ENCODE peak calls at places on chromosome X, in five cellular contexts. D, G, C, J and O are unnamed samples. For H3K4me1, the result is how much of the 10 kb centered on the place peaks cover.

GRCh38 chrX:134634691-134635090 is 23.6 kb downstream of the PLAC1 start:
- DNase-seq in D (no peak), G (peak), C (no peak), J (no peak), O (no peak)

GRCh38 chrX:107675823-107676555 is 47.7 kb downstream of the PRPS1 start:
- DNase-seq in D (no peak), G (peak), C (peak), J (no peak), O (no peak)

GRCh38 chrX:130144509-130144908 is 21.1 kb downstream of the AIFM1 start:
- DNase-seq in D (no peak), G (peak), C (no peak), J (no peak), O (no peak)

GRCh38 chrX:120585702-120586101 is 18.2 kb upstream of the MCTS1 start:
- DNase-seq in D (no peak), G (no peak), C (no peak), J (no peak), O (no peak)

GRCh38 chrX:38086451-38087215 is 80.3 kb downstream of the SYTL5 start:
- DNase-seq in D (no peak), G (no peak), C (no peak), J (no peak), O (no peak)

GRCh38 chrX:25524150-25524549 is 508.4 kb upstream of the ARX start:
- DNase-seq in D (no peak), G (no peak), C (no peak), J (peak), O (no peak)

GRCh38 chrX:139784788-139785187 is 76.8 kb upstream of the MCF2 start:
- DNase-seq in D (no peak), G (no peak), C (no peak), J (no peak), O (no peak)

GRCh38 chrX:10393899-10394298 is 226.5 kb downstream of the MID1 start:
- DNase-seq in D (no peak), G (no peak), C (no peak), J (no peak), O (no peak)

GRCh38 chrX:31093639-31093975 is 21.8 kb upstream of the FTHL17 start:
- DNase-seq in D (no peak), G (no peak), C (no peak), J (no peak), O (no peak)

GRCh38 chrX:32397562-32398216 is 813.7 kb downstream of the DMD start:
- DNase-seq in D (no peak), G (no peak), C (no peak), J (no peak), O (no peak)

GRCh38 chrX:97294016-97294415 is 410.3 kb downstream of the RPA4 start:
- DNase-seq in D (no peak), G (no peak), C (no peak), J (no peak), O (no peak)

GRCh38 chrX:108268434-108269080 is 169.7 kb downstream of the COL4A6 start:
- DNase-seq in D (no peak), G (peak), C (no peak), J (no peak), O (no peak)

GRCh38 chrX:133880032-133880443 is 105.4 kb downstream of the GPC3 start:
- DNase-seq in D (no peak), G (no peak), C (no peak), J (no peak), O (no peak)

GRCh38 chrX:10755477-10756334 is 135.3 kb upstream of the MID1 start:
- DNase-seq in D (peak), G (peak), C (no peak), J (peak), O (peak)

GRCh38 chrX:133984857-133985163 is 584 bp downstream of the GPC3 start:
- DNase-seq in D (no peak), G (no peak), C (no peak), J (no peak), O (no peak)

GRCh38 chrX:126836195-126836594 is 16.7 kb downstream of the PRR32 start:
- DNase-seq in D (no peak), G (no peak), C (no peak), J (no peak), O (no peak)

GRCh38 chrX:30504309-30504708 is 73.3 kb downstream of the TASL start:
- DNase-seq in D (peak), G (peak), C (no peak), J (no peak), O (no peak)

GRCh38 chrX:3532571-3532970 is 180.9 kb downstream of the PRKX start:
- DNase-seq in D (no peak), G (peak), C (no peak), J (no peak), O (no peak)

GRCh38 chrX:4844376-4844775 is 1130.9 kb upstream of the PRKX start:
- DNase-seq in D (no peak), G (no peak), C (no peak), J (peak), O (no peak)

GRCh38 chrX:55107262-55107661 is 18.4 kb downstream of the PAGE2 start:
- DNase-seq in D (no peak), G (no peak), C (no peak), J (no peak), O (no peak)

GRCh38 chrX:38055170-38055847 is 49.0 kb downstream of the SYTL5 start:
- DNase-seq in D (no peak), G (peak), C (no peak), J (no peak), O (no peak)

GRCh38 chrX:72027914-72028307 is 103.8 kb downstream of the RTL5 start:
- DNase-seq in D (no peak), G (no peak), C (no peak), J (no peak), O (no peak)
- H3K4me1 ChIP-seq in D (under half), G (under half), C (under half), J (under half), O (under half)

GRCh38 chrX:12973561-12974216 is 1.2 kb upstream of the TMSB4X start:
- DNase-seq in D (no peak), G (no peak), C (peak), J (no peak), O (no peak)

GRCh38 chrX:12970691-12971202 is 4.2 kb upstream of the TMSB4X start:
- DNase-seq in D (no peak), G (peak), C (peak), J (no peak), O (no peak)

GRCh38 chrX:12971282-12972003 is 3.5 kb upstream of the TMSB4X start:
- DNase-seq in D (no peak), G (no peak), C (peak), J (no peak), O (no peak)

GRCh38 chrX:12972867-12973560 is 1.9 kb upstream of the TMSB4X start:
- DNase-seq in D (no peak), G (no peak), C (no peak), J (no peak), O (no peak)

DNA sequence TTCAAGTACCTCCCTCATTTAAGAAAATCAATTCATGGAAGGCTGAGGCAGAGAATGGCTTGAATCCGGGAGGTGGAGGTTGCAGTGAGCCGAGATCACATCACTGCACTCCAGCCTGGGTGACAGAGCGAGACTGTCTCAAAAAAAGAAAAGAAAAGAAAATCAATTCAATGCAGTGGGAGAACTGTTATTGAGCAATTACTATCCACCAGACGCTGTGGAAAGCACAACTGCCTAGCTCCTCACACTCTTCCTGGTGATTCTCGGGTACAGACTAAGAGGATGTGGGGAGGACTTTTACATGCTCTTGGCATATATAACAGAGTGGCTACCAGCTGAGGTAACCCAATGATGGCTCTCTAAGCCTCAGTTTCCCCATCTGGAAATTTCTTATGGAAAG is 2.7 kb upstream of the TMSB4X start:
- DNase-seq in D (no peak), G (no peak), C (no peak), J (no peak), O (no peak)
- H3K4me1 ChIP-seq in D (under half), G (under half), C (under half), J (under half), O (under half)

GRCh38 chrX:41110801-41111625 is 25.8 kb downstream of the USP9X start:
- DNase-seq in D (no peak), G (no peak), C (no peak), J (no peak), O (no peak)
- H3K4me1 ChIP-seq in D (under half), G (under half), C (under half), J (under half), O (under half)

GRCh38 chrX:1390621-1391369 is 1.1 kb downstream of the SLC25A6 start:
- DNase-seq in D (no peak), G (peak), C (peak), J (peak), O (no peak)
- H3K4me1 ChIP-seq in D (under half), G (under half), C (under half), J (under half), O (under half)